ENCODE peak calls at places on chromosomes 7 and 10, in five cellular contexts. U is ovary, O is uterus, V is IMR-90, F is gastrocnemius medialis. J is an unnamed sample.

GRCh38 chr10:23467548-23467947 is 28.7 kb downstream of the OTUD1 start:
- DNase-seq in U (no peak), O (no peak), V (no peak), F (no peak), J (no peak)

GRCh38 chr10:96846395-96846794 is 14.3 kb downstream of the LCOR start:
- DNase-seq in U (no peak), O (no peak), V (no peak), F (no peak), J (no peak)

GRCh38 chr7:363626-364025 is 73.7 kb downstream of the FOXL3 start:
- DNase-seq in U (no peak), O (no peak), V (no peak), F (no peak), J (no peak)

GRCh38 chr7:1151653-1152425 is 8.2 kb downstream of the ZFAND2A start:
- DNase-seq in U (no peak), O (no peak), V (no peak), F (no peak), J (no peak)

GRCh38 chr10:126256864-126257263 is 131.4 kb downstream of the ADAM12 start:
- DNase-seq in U (no peak), O (no peak), V (no peak), F (no peak), J (no peak)

GRCh38 chr7:146961617-146962016 is 845.0 kb downstream of the CNTNAP2 start:
- DNase-seq in U (no peak), O (no peak), V (no peak), F (no peak), J (no peak)

GRCh38 chr10:48455055-48455391 is 148.5 kb downstream of the MAPK8 start:
- DNase-seq in U (no peak), O (no peak), V (no peak), F (no peak), J (no peak)

GRCh38 chr10:69677914-69678654 is 48.0 kb downstream of the FAM241B start:
- DNase-seq in U (no peak), O (no peak), V (no peak), F (no peak), J (no peak)

GRCh38 chr7:99805641-99806040 is 21.7 kb upstream of the CYP3A4 start:
- DNase-seq in U (no peak), O (no peak), V (no peak), F (no peak), J (no peak)

GRCh38 chr10:78764436-78764835 is 304.3 kb upstream of the ZMIZ1 start:
- DNase-seq in U (no peak), O (no peak), V (no peak), F (no peak), J (peak)

GRCh38 chr7:11612737-11613136 is 219.3 kb downstream of the THSD7A start:
- DNase-seq in U (no peak), O (no peak), V (no peak), F (no peak), J (no peak)

GRCh38 chr10:119897366-119897765 is 4.8 kb downstream of the SEC23IP start:
- DNase-seq in U (no peak), O (no peak), V (no peak), F (no peak), J (no peak)

GRCh38 chr10:56104487-56104886 is 256.6 kb downstream of the ZWINT start:
- DNase-seq in U (no peak), O (no peak), V (no peak), F (no peak), J (no peak)
- H3K4me3 ChIP-seq in U (no peak), O (no peak), V (no peak), F (no peak), J (no peak)

DNA sequence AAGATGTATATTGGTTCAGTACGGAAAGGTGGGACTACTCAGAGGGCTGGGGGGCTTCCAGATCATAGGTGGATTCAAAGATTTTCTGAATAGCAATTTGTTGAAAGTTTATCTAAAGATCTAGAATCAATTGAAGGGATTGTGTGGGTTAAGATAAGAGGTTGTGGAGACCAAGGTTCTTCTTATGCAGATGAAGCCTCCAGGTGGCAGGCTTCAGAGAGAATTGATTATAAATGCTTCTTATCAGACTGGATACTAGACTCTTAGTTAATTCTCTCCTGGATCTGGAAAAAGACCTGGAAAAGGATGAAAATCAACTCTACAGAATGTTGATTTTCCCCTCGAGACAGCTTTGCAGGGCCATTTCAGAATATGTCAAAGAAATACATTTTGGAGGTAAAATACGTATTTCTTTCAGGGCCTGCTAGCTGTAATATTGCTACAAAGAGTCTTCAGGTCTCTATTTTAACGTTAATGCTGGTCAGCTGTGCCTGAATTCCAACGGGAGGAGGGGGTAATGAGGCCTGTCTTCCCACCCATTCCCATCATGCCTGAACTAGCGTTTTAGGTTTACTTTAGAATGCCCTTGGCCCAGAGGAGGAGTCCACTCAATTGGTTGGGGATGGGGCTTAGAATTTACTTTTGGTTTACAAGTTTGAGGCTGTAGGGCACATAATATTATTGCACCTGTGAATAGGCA is 12.8 kb upstream of the GPR15LG start:
- DNase-seq in U (no peak), O (no peak), V (no peak), F (no peak), J (no peak)
- TF ChIP-seq POLR2A in U (no peak), O (no peak), V (no peak), F (no peak), J (no peak)

DNA sequence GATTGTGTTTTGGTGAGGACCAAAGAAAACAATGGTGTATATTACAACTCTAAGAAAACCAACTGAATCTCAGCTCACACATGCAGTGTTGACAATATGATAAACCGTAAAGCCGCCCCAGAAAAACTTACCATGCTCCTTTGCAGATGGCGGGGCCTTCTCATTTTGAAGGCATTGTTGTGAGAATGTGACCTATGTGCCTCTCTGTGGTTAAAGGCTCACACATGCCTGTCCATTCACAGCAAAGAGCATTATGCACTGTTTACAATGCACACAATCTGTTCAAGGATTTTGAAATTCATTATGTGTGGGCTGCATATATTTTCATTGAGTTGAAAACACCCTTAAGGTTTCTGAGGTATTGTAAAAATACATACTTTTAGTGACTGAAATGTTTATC is 334.1 kb downstream of the ARL4A start:
- DNase-seq in U (no peak), O (no peak), V (peak), F (no peak), J (no peak)
- H3K4me3 ChIP-seq in U (no peak), O (no peak), V (no peak), F (no peak), J (no peak)

GRCh38 chr7:47991741-47992311 is 12.4 kb upstream of the HUS1 start:
- DNase-seq in U (peak), O (peak), V (peak), F (peak), J (peak)
- TF ChIP-seq POLR2A in U (no peak), O (no peak), V (no peak), F (no peak), J (no peak)

GRCh38 chr10:76721891-76722505 is 915.6 kb downstream of the KCNMA1 start:
- DNase-seq in U (no peak), O (no peak), V (no peak), F (no peak), J (no peak)

GRCh38 chr10:76711374-76711997 is 926.1 kb downstream of the KCNMA1 start:
- DNase-seq in U (no peak), O (no peak), V (no peak), F (no peak), J (no peak)

GRCh38 chr10:76719021-76719420 is 918.6 kb downstream of the KCNMA1 start:
- DNase-seq in U (no peak), O (no peak), V (no peak), F (no peak), J (no peak)

DNA sequence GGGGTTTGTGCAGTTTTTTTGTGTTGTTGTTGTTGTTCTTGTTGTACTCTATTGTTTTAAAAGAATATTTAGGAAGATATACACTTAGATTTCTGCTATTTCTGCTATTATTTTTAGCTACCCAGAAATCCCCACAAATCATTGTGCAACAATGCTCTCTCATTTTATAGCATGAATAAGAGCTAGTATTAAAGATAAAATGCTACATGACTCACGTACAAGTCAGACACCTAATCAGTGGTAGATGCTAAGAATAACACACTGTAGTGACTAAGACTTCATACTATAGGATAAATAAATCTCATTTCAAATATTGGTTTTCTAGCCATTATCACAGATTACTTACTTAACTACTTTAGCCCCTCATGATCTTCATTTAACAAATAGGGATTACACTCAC is 920.5 kb downstream of the KCNMA1 start:
- DNase-seq in U (no peak), O (no peak), V (peak), F (no peak), J (no peak)
- H3K4me3 ChIP-seq in U (no peak), O (no peak), V (no peak), F (no peak), J (no peak)

J was measured in lower leg skin.